ENCODE peak calls at places on chromosome 10, in four cellular contexts. M, G, O and Y are unnamed samples.

GRCh38 chr10:3014968-3015367 is 52.4 kb upstream of the PFKP start:
- DNase-seq in M (no peak), O (no peak), G (no peak), Y (peak)

GRCh38 chr10:97412891-97413304 is 11.8 kb upstream of the RRP12 start:
- DNase-seq in G (peak), M (peak), O (no peak), Y (no peak)

GRCh38 chr10:112282086-112282485 is 1.1 kb upstream of the TECTB start:
- DNase-seq in O (no peak), M (peak), G (no peak), Y (peak)

GRCh38 chr10:124259139-124259825 is 159.4 kb downstream of the OAT start:
- DNase-seq in G (peak), O (no peak), M (no peak), Y (no peak)

GRCh38 chr10:93775330-93775729 is 17.6 kb downstream of the LGI1 start:
- DNase-seq in M (no peak), G (no peak), O (no peak), Y (no peak)

GRCh38 chr10:77636286-77636966 is 1.2 kb downstream of the KCNMA1 start:
- DNase-seq in O (no peak), G (no peak), M (no peak), Y (no peak)

GRCh38 chr10:34880817-34881216 is 65.7 kb upstream of the PARD3 start:
- DNase-seq in G (no peak), M (no peak), O (no peak), Y (no peak)

GRCh38 chr10:80356563-80356999 is at the start of the genes DYDC1 and DYDC2:
- DNase-seq in G (peak), O (no peak), M (peak), Y (no peak)

GRCh38 chr10:76553231-76553630 is 1084.4 kb downstream of the KCNMA1 start:
- DNase-seq in G (no peak), M (no peak), O (no peak), Y (no peak)

GRCh38 chr10:37496061-37496460 is 361.3 kb downstream of the ZNF248 start:
- DNase-seq in G (no peak), M (no peak), O (no peak), Y (no peak)

GRCh38 chr10:74529205-74529604 is 297.2 kb upstream of the KAT6B start:
- DNase-seq in O (no peak), M (no peak), G (no peak), Y (no peak)

GRCh38 chr10:6232846-6233724 is 30.4 kb downstream of the PFKFB3 start:
- DNase-seq in O (no peak), G (no peak), M (no peak), Y (no peak)

GRCh38 chr10:104811166-104811565 is 170.1 kb downstream of the SORCS3 start:
- DNase-seq in G (no peak), O (no peak), M (no peak), Y (no peak)

GRCh38 chr10:71218833-71219120 is 6.4 kb downstream of the UNC5B start:
- DNase-seq in G (no peak), O (no peak), M (no peak), Y (no peak)

GRCh38 chr10:107340345-107340744 is 175.8 kb upstream of the SORCS1 start:
- DNase-seq in G (no peak), O (no peak), M (no peak), Y (no peak)

GRCh38 chr10:47366731-47367460 is 17.2 kb downstream of the ZNF488 start:
- DNase-seq in O (no peak), G (no peak), M (no peak), Y (no peak)

GRCh38 chr10:71290331-71290730 is 28.7 kb upstream of the SLC29A3 start:
- DNase-seq in G (no peak), M (no peak), O (no peak), Y (no peak)